ENCODE peak calls at places on chromosomes 1 and 21, in nine cellular contexts. One of them, this sample, is unnamed.

GRCh38 chr1:193392686-193393085 is 206.3 kb upstream of the B3GALT2 start:
- DNase-seq in suprapubic skin: no peak
- DNase-seq in body of pancreas: no peak
- DNase-seq in heart left ventricle: no peak
- DNase-seq in ovary: no peak
- DNase-seq in sigmoid colon: no peak
- DNase-seq in spleen: no peak
- DNase-seq in esophagus squamous epithelium: no peak
- DNase-seq in uterus: no peak
- DNase-seq in this sample: no peak

GRCh38 chr1:94069649-94070285 is 51.2 kb downstream of the ABCA4 start:
- DNase-seq in heart left ventricle: no peak
- DNase-seq in body of pancreas: no peak
- DNase-seq in ovary: no peak
- DNase-seq in suprapubic skin: no peak
- DNase-seq in sigmoid colon: no peak
- DNase-seq in esophagus squamous epithelium: no peak
- DNase-seq in spleen: no peak
- DNase-seq in uterus: no peak
- DNase-seq in this sample: no peak

GRCh38 chr1:188372821-188373220 is 1544.1 kb downstream of the PLA2G4A start:
- DNase-seq in ovary: no peak
- DNase-seq in uterus: no peak
- DNase-seq in sigmoid colon: no peak
- DNase-seq in esophagus squamous epithelium: no peak
- DNase-seq in body of pancreas: no peak
- DNase-seq in spleen: no peak
- DNase-seq in heart left ventricle: no peak
- DNase-seq in suprapubic skin: no peak
- DNase-seq in this sample: no peak

GRCh38 chr1:9101510-9102146 is 27.3 kb downstream of the GPR157 start:
- DNase-seq in heart left ventricle: no peak
- DNase-seq in body of pancreas: no peak
- DNase-seq in esophagus squamous epithelium: no peak
- DNase-seq in spleen: no peak
- DNase-seq in sigmoid colon: peak
- DNase-seq in ovary: peak
- DNase-seq in suprapubic skin: no peak
- DNase-seq in uterus: peak
- DNase-seq in this sample: no peak

GRCh38 chr1:201828820-201829774 is at the start of gene IPO9:
- DNase-seq in spleen: peak
- DNase-seq in body of pancreas: peak
- DNase-seq in ovary: peak
- DNase-seq in suprapubic skin: peak
- DNase-seq in sigmoid colon: peak
- DNase-seq in esophagus squamous epithelium: peak
- DNase-seq in heart left ventricle: peak
- DNase-seq in uterus: peak
- DNase-seq in this sample: peak

GRCh38 chr1:24441996-24442668 is 26.5 kb downstream of the NIPAL3 start:
- DNase-seq in heart left ventricle: no peak
- DNase-seq in body of pancreas: no peak
- DNase-seq in suprapubic skin: no peak
- DNase-seq in ovary: no peak
- DNase-seq in sigmoid colon: no peak
- DNase-seq in spleen: no peak
- DNase-seq in esophagus squamous epithelium: no peak
- DNase-seq in uterus: no peak
- DNase-seq in this sample: no peak

GRCh38 chr1:201656670-201657032 is 117.7 kb downstream of the NAV1 start:
- DNase-seq in esophagus squamous epithelium: no peak
- DNase-seq in heart left ventricle: peak
- DNase-seq in ovary: no peak
- DNase-seq in uterus: no peak
- DNase-seq in body of pancreas: no peak
- DNase-seq in sigmoid colon: no peak
- DNase-seq in spleen: no peak
- DNase-seq in suprapubic skin: no peak
- DNase-seq in this sample: no peak

GRCh38 chr21:34889287-34889536 is 159.9 kb downstream of the RUNX1 start:
- DNase-seq in ovary: peak
- DNase-seq in spleen: peak
- DNase-seq in sigmoid colon: peak
- DNase-seq in esophagus squamous epithelium: no peak
- DNase-seq in body of pancreas: no peak
- DNase-seq in uterus: peak
- DNase-seq in heart left ventricle: peak
- DNase-seq in suprapubic skin: no peak
- DNase-seq in this sample: peak

GRCh38 chr1:230430499-230430898 is 4.4 kb upstream of the PGBD5 start:
- DNase-seq in sigmoid colon: no peak
- DNase-seq in body of pancreas: no peak
- DNase-seq in heart left ventricle: no peak
- DNase-seq in ovary: no peak
- DNase-seq in suprapubic skin: no peak
- DNase-seq in spleen: no peak
- DNase-seq in uterus: no peak
- DNase-seq in esophagus squamous epithelium: no peak
- DNase-seq in this sample: no peak

GRCh38 chr1:23283660-23284602 is 60.2 kb downstream of the HNRNPR start:
- DNase-seq in body of pancreas: no peak
- DNase-seq in uterus: no peak
- DNase-seq in heart left ventricle: no peak
- DNase-seq in ovary: no peak
- DNase-seq in esophagus squamous epithelium: no peak
- DNase-seq in suprapubic skin: no peak
- DNase-seq in sigmoid colon: no peak
- DNase-seq in spleen: no peak
- DNase-seq in this sample: no peak
- TF ChIP-seq POLR2A in body of pancreas: no peak
- TF ChIP-seq POLR2A in uterus: no peak
- TF ChIP-seq POLR2A in heart left ventricle: no peak
- TF ChIP-seq POLR2A in ovary: no peak
- TF ChIP-seq POLR2A in esophagus squamous epithelium: no peak
- TF ChIP-seq POLR2A in suprapubic skin: no peak
- TF ChIP-seq POLR2A in sigmoid colon: no peak
- TF ChIP-seq POLR2A in spleen: no peak
- TF ChIP-seq POLR2A in this sample: no peak

DNA sequence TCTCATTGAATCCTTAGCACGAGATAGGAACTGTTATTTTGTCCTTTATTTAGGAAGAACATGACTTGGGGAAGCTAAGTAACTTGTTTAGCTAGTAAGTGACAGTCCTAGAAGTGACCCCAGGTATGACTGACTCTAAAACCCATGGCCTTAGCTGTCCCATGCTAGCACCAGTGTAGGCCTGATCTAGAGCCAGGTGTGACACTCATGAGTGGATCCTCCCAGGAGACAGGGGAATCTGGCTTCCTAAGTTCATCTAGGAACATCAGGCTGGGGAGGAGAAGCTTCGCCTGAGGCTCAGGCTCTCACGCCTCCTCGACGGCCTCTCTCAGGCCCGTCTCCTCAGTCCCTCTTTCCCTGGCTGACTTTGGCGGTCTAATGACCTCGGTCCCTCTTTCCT is 31.2 kb downstream of the CD48 start:
- DNase-seq in body of pancreas: no peak
- DNase-seq in suprapubic skin: no peak
- DNase-seq in uterus: no peak
- DNase-seq in ovary: no peak
- DNase-seq in spleen: no peak
- DNase-seq in sigmoid colon: no peak
- DNase-seq in esophagus squamous epithelium: no peak
- DNase-seq in heart left ventricle: no peak
- DNase-seq in this sample: no peak
- TF ChIP-seq POLR2A in body of pancreas: no peak
- TF ChIP-seq POLR2A in suprapubic skin: no peak
- TF ChIP-seq POLR2A in uterus: no peak
- TF ChIP-seq POLR2A in ovary: no peak
- TF ChIP-seq POLR2A in spleen: no peak
- TF ChIP-seq POLR2A in sigmoid colon: no peak
- TF ChIP-seq POLR2A in esophagus squamous epithelium: no peak
- TF ChIP-seq POLR2A in heart left ventricle: no peak
- TF ChIP-seq POLR2A in this sample: no peak

GRCh38 chr1:225926551-225927113 is 2.6 kb upstream of the PYCR2 start:
- DNase-seq in body of pancreas: no peak
- DNase-seq in uterus: no peak
- DNase-seq in esophagus squamous epithelium: no peak
- DNase-seq in heart left ventricle: no peak
- DNase-seq in ovary: no peak
- DNase-seq in sigmoid colon: no peak
- DNase-seq in suprapubic skin: no peak
- DNase-seq in spleen: peak
- DNase-seq in this sample: peak
- TF ChIP-seq POLR2A in body of pancreas: no peak
- TF ChIP-seq POLR2A in uterus: no peak
- TF ChIP-seq POLR2A in esophagus squamous epithelium: no peak
- TF ChIP-seq POLR2A in heart left ventricle: no peak
- TF ChIP-seq POLR2A in ovary: no peak
- TF ChIP-seq POLR2A in sigmoid colon: no peak
- TF ChIP-seq POLR2A in suprapubic skin: no peak
- TF ChIP-seq POLR2A in spleen: no peak
- TF ChIP-seq POLR2A in this sample: no peak

GRCh38 chr1:32991386-32991785 is 26.8 kb upstream of the RNF19B start:
- DNase-seq in sigmoid colon: no peak
- DNase-seq in uterus: no peak
- DNase-seq in suprapubic skin: no peak
- DNase-seq in heart left ventricle: no peak
- DNase-seq in body of pancreas: no peak
- DNase-seq in spleen: no peak
- DNase-seq in esophagus squamous epithelium: no peak
- DNase-seq in ovary: no peak
- DNase-seq in this sample: no peak

GRCh38 chr1:32993215-32993566 is 28.6 kb upstream of the RNF19B start:
- DNase-seq in esophagus squamous epithelium: no peak
- DNase-seq in body of pancreas: no peak
- DNase-seq in spleen: no peak
- DNase-seq in uterus: no peak
- DNase-seq in suprapubic skin: no peak
- DNase-seq in ovary: no peak
- DNase-seq in sigmoid colon: peak
- DNase-seq in heart left ventricle: no peak
- DNase-seq in this sample: no peak

GRCh38 chr1:32990887-32991286 is 26.3 kb upstream of the RNF19B start:
- DNase-seq in spleen: no peak
- DNase-seq in uterus: no peak
- DNase-seq in esophagus squamous epithelium: no peak
- DNase-seq in sigmoid colon: peak
- DNase-seq in heart left ventricle: no peak
- DNase-seq in body of pancreas: no peak
- DNase-seq in ovary: no peak
- DNase-seq in suprapubic skin: no peak
- DNase-seq in this sample: no peak

GRCh38 chr1:32992489-32993214 is 28.0 kb upstream of the RNF19B start:
- DNase-seq in body of pancreas: peak
- DNase-seq in suprapubic skin: peak
- DNase-seq in uterus: peak
- DNase-seq in heart left ventricle: peak
- DNase-seq in esophagus squamous epithelium: peak
- DNase-seq in spleen: peak
- DNase-seq in ovary: no peak
- DNase-seq in sigmoid colon: peak
- DNase-seq in this sample: peak

GRCh38 chr1:32991819-32992488 is 27.3 kb upstream of the RNF19B start:
- DNase-seq in ovary: no peak
- DNase-seq in heart left ventricle: no peak
- DNase-seq in uterus: no peak
- DNase-seq in sigmoid colon: peak
- DNase-seq in body of pancreas: no peak
- DNase-seq in esophagus squamous epithelium: no peak
- DNase-seq in suprapubic skin: no peak
- DNase-seq in spleen: peak
- DNase-seq in this sample: no peak
- TF ChIP-seq POLR2A in ovary: no peak
- TF ChIP-seq POLR2A in heart left ventricle: no peak
- TF ChIP-seq POLR2A in uterus: no peak
- TF ChIP-seq POLR2A in sigmoid colon: no peak
- TF ChIP-seq POLR2A in body of pancreas: no peak
- TF ChIP-seq POLR2A in esophagus squamous epithelium: no peak
- TF ChIP-seq POLR2A in suprapubic skin: no peak
- TF ChIP-seq POLR2A in spleen: no peak
- TF ChIP-seq POLR2A in this sample: no peak

GRCh38 chr1:85573348-85573747 is 7.2 kb upstream of the CCN1 start:
- DNase-seq in sigmoid colon: no peak
- DNase-seq in esophagus squamous epithelium: no peak
- DNase-seq in ovary: no peak
- DNase-seq in heart left ventricle: no peak
- DNase-seq in uterus: no peak
- DNase-seq in spleen: no peak
- DNase-seq in suprapubic skin: no peak
- DNase-seq in body of pancreas: peak
- DNase-seq in this sample: no peak
- TF ChIP-seq POLR2A in sigmoid colon: no peak
- TF ChIP-seq POLR2A in esophagus squamous epithelium: no peak
- TF ChIP-seq POLR2A in ovary: no peak
- TF ChIP-seq POLR2A in heart left ventricle: no peak
- TF ChIP-seq POLR2A in uterus: no peak
- TF ChIP-seq POLR2A in spleen: no peak
- TF ChIP-seq POLR2A in suprapubic skin: no peak
- TF ChIP-seq POLR2A in body of pancreas: no peak
- TF ChIP-seq POLR2A in this sample: no peak